ENCODE peak calls at places on chromosomes 4 and X, in seven cellular contexts. E is activated CD4-positive, CD25-positive, alpha-beta regulatory T cell; C is SK-MEL-5; Z is germinal center; R is HFF-Myc; S is M059J; P is smooth muscle cell of the brain vasculature. D is an unnamed sample.

GRCh38 chrX:48806088-48806487 is 4.2 kb downstream of the HDAC6 start:
- DNase-seq in E (no peak), C (peak; percentile 16), Z (no peak), R (no peak), S (no peak), P (no peak), D (no peak)

GRCh38 chr4:52661966-52662705 is 3.0 kb upstream of the USP46 start:
- DNase-seq in E (no peak), C (no peak), Z (no peak), R (no peak), S (no peak), P (no peak), D (no peak)

GRCh38 chr4:166143227-166143626 is 270.2 kb downstream of the TLL1 start:
- DNase-seq in E (no peak), C (peak; percentile 12), Z (no peak), R (no peak), S (peak; percentile 97), P (no peak), D (no peak)

GRCh38 chr4:128803783-128804182 is 5.7 kb upstream of the JADE1 start:
- DNase-seq in E (peak; percentile 6), C (no peak), Z (no peak), R (no peak), S (no peak), P (no peak), D (no peak)

GRCh38 chr4:119302073-119302832 is 19.7 kb downstream of the FABP2 start:
- DNase-seq in E (no peak), C (no peak), Z (no peak), R (no peak), S (no peak), P (no peak), D (no peak)

GRCh38 chrX:130592204-130592603 is 190.4 kb downstream of the RBMX2 start:
- DNase-seq in E (no peak), C (no peak), Z (no peak), R (no peak), S (no peak), P (no peak), D (no peak)

GRCh38 chr4:7020290-7020689 is 22.9 kb upstream of the TADA2B start:
- DNase-seq in E (no peak), C (no peak), Z (no peak), R (no peak), S (peak; percentile 26), P (no peak), D (no peak)

GRCh38 chrX:151227637-151228036 is 51.3 kb downstream of the GPR50 start:
- DNase-seq in E (no peak), C (no peak), Z (no peak), R (no peak), S (no peak), P (no peak), D (no peak)

GRCh38 chrX:6053126-6053625 is 175.5 kb downstream of the NLGN4X start:
- DNase-seq in E (no peak), C (no peak), Z (no peak), R (no peak), S (no peak), P (no peak), D (no peak)

GRCh38 chrX:129065895-129066294 is 457.4 kb downstream of the SMARCA1 start:
- DNase-seq in E (no peak), C (no peak), Z (no peak), R (no peak), S (no peak), P (no peak), D (no peak)

GRCh38 chr4:2511645-2512131 is 24.8 kb upstream of the FAM193A start:
- DNase-seq in E (no peak), C (no peak), Z (peak; percentile 64), R (no peak), S (no peak), P (no peak), D (no peak)

GRCh38 chr4:141455651-141456050 is 180.7 kb upstream of the IL15 start:
- DNase-seq in E (no peak), C (peak; percentile 55), Z (no peak), R (no peak), S (peak; percentile 39), P (no peak), D (no peak)